ENCODE peak calls at places on chromosomes 2 and 18, in four cellular contexts. K is HCT116, J is uterus, U is heart left ventricle. G is an unnamed sample.
A peak's percentile ranks its signal among the peaks of the same experiment; 100 is the strongest.

GRCh38 chr2:9738062-9738717 is 105.1 kb upstream of the TAF1B start:
- DNase-seq in K (no peak), J (no peak), U (no peak), G (no peak)

GRCh38 chr2:134623796-134624195 is 95.0 kb downstream of the TMEM163 start:
- DNase-seq in K (no peak), J (no peak), U (no peak), G (no peak)

GRCh38 chr2:235690082-235690808 is 196.4 kb downstream of the AGAP1 start:
- DNase-seq in K (no peak), J (no peak), U (no peak), G (no peak)

GRCh38 chr18:36296591-36297418 is 708 bp upstream of the FHOD3 start:
- DNase-seq in K (peak; percentile 40), J (peak; percentile 67), U (peak; percentile 76), G (peak; percentile 37)

GRCh38 chr2:49224426-49225010 is 70.2 kb upstream of the FSHR start:
- DNase-seq in K (no peak), J (peak; percentile 21), U (no peak), G (no peak)

GRCh38 chr2:238945433-238946150 is 97.7 kb downstream of the TWIST2 start:
- DNase-seq in K (peak; percentile 10), J (peak; percentile 64), U (peak; percentile 32), G (peak; percentile 35)

GRCh38 chr2:59025157-59025757 is 784.1 kb upstream of the FANCL start:
- DNase-seq in K (peak; percentile 8), J (no peak), U (no peak), G (no peak)

GRCh38 chr2:240881913-240882312 is 13.3 kb downstream of the AGXT start:
- DNase-seq in K (no peak), J (no peak), U (no peak), G (no peak)

GRCh38 chr2:56132138-56132537 is 51.7 kb upstream of the CCDC85A start:
- DNase-seq in K (peak; percentile 40), J (no peak), U (no peak), G (peak; percentile 12)

GRCh38 chr2:64937341-64938230 is 51.6 kb upstream of the SLC1A4 start:
- DNase-seq in K (no peak), J (no peak), U (no peak), G (no peak)
- TF ChIP-seq POLR2A in K (no peak), J (no peak), U (no peak), G (no peak)

DNA sequence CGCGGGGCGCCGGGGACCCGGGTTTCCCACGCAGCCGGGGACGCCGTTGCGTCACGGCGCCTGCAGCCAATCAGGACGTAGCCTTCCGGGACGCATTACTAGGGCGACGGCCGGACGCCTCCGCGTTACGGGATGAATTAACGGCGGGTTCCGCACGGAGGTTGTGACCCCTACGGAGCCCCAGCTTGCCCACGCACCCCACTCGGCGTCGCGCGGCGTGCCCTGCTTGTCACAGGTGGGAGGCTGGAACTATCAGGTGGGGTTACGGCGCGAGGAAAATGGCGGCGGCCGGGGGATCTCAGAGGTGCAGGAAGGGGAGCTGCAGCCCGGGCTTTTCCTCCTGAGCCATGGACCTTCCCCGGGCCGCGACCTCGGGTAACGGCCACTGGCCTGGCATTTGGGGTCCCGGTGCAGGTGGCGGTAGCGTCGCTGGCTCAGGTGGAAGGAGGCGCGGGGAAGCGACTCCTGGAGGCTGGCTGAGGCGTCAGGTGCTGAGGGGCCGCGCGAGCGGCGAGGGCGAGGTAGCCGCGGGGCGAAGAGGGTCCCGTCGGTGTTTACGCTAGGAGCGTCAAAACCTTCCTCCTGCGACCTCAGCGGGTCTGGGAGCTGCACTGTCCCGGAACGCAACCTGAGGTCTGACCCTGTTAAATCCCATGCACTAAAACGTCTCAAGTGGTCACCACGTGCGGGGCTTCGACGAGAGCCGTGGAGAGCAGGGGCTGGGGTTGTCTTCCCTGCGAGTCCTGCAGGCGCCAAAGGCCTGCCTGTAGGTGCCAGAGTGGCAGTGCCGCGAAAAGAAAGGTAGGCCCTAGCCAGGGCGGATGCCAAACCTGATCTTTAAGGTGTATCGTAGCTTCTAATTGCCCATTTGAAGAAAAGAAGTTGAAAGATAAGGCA is at the start of gene LCLAT1:
- DNase-seq in K (peak; percentile 37), J (peak; percentile 77), U (peak; percentile 87), G (peak; percentile 80)
- TF ChIP-seq POLR2A in K (peak; percentile 44), J (peak; percentile 35), U (peak; percentile 59), G (no peak)

DNA sequence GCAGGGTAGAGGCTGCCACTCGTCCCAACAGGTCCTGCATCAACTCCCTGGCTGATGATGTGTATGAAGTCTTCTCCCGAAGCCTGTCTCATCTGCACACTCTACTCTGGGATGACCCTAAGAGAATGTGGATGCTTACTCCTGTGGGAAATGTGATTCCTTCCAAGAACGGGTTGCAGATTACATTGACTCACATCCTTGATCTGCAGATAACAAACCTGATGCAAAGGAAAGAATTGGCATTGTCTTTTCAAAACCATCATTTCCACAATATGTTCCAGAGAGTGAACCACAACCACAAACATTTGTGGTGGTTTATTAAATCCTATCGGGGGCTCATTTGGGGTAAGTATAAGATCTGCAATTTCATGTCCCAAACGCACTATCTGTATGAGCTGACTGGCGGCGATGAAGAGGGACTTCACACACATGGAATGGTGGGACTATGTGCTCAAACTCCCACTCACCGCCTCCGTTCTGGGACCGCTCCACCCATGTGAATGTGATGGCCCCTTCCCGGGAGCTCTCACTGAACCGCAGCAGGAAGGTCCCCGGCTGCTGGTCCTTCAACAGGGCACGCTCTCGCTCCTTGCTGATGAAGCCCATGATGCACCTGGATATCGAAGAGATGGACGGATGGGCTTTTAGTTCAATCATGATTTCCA is 35.5 kb downstream of the STAT1 start:
- DNase-seq in K (no peak), J (no peak), U (no peak), G (no peak)
- TF ChIP-seq POLR2A in K (no peak), J (no peak), U (no peak), G (no peak)

GRCh38 chr2:39484620-39485495 is 47.8 kb upstream of the MAP4K3 start:
- DNase-seq in K (no peak), J (no peak), U (no peak), G (no peak)

GRCh38 chr2:39483530-39483929 is 46.4 kb upstream of the MAP4K3 start:
- DNase-seq in K (no peak), J (no peak), U (no peak), G (no peak)

GRCh38 chr2:39486071-39486470 is 49.0 kb upstream of the MAP4K3 start:
- DNase-seq in K (no peak), J (no peak), U (no peak), G (no peak)

GRCh38 chr2:39481611-39482010 is 44.5 kb upstream of the MAP4K3 start:
- DNase-seq in K (no peak), J (no peak), U (no peak), G (peak; percentile 21)

DNA sequence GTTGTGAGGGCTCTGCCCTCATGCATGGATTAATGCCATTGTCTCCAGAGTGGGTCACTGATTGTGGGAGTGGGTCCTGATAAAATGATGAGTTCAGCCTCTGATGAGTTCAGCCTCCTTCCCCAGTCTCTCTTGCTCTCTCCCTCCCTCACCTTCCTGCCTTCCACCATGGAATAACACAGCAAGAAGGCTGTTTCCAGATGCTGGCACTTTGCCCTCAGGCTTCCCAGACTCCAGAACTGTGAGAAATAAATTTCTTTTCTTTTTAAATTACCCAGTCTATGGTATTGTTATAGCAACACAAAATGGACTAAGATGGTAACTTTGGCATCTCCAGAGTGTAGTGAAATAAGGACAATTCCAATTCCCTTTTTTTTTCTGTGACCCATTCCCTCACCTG is 47.1 kb upstream of the MAP4K3 start:
- DNase-seq in K (no peak), J (peak; percentile 27), U (no peak), G (no peak)
- TF ChIP-seq POLR2A in K (no peak), J (no peak), U (no peak), G (no peak)

GRCh38 chr2:237474931-237475703 is 11.9 kb upstream of the MLPH start:
- DNase-seq in K (peak; percentile 37), J (peak; percentile 90), U (peak; percentile 86), G (peak; percentile 60)
- TF ChIP-seq POLR2A in K (no peak), J (peak; percentile 68), U (peak; percentile 57), G (peak; percentile 14)